ENCODE peak calls at places on chromosomes 1 and 21, in four cellular contexts. G, V, R and C are unnamed samples.

GRCh38 chr1:9759939-9760338 is 63.8 kb downstream of the CLSTN1 start:
- DNase-seq in G (no peak), V (no peak), R (no peak), C (no peak)

GRCh38 chr1:215076312-215076711 is 6.2 kb upstream of the KCNK2 start:
- DNase-seq in G (no peak), V (peak; percentile 34), R (no peak), C (no peak)

GRCh38 chr1:165840419-165840818 is 13.0 kb downstream of the UCK2 start:
- DNase-seq in G (no peak), V (no peak), R (no peak), C (no peak)

GRCh38 chr1:119713039-119713537 is 1.4 kb downstream of the PHGDH start:
- DNase-seq in G (no peak), V (no peak), R (no peak), C (no peak)

GRCh38 chr1:206694551-206695124 is 9.9 kb downstream of the MAPKAPK2 start:
- DNase-seq in G (no peak), V (peak; percentile 61), R (no peak), C (no peak)

GRCh38 chr1:110259770-110260169 is 49.7 kb downstream of the KCNC4 start:
- DNase-seq in G (no peak), V (no peak), R (no peak), C (no peak)

GRCh38 chr1:110783292-110783918 is 89.5 kb upstream of the CD53 start:
- DNase-seq in G (no peak), V (peak; percentile 47), R (no peak), C (peak; percentile 74)

GRCh38 chr1:212622467-212622866 is 13.9 kb downstream of the ATF3 start:
- DNase-seq in G (no peak), V (no peak), R (no peak), C (no peak)

GRCh38 chr1:55015123-55015522 is 16.4 kb downstream of the BSND start:
- DNase-seq in G (no peak), V (no peak), R (no peak), C (no peak)

GRCh38 chr1:226098870-226099832 is 36.6 kb downstream of the H3-3A start:
- DNase-seq in G (no peak), V (no peak), R (no peak), C (no peak)

GRCh38 chr1:37031871-37032270 is 2.4 kb downstream of the GRIK3 start:
- DNase-seq in G (no peak), V (no peak), R (no peak), C (no peak)

GRCh38 chr1:215474940-215475339 is 92.2 kb upstream of the KCTD3 start:
- DNase-seq in G (no peak), V (no peak), R (no peak), C (no peak)

GRCh38 chr1:56068210-56068609 is 511.2 kb downstream of the PLPP3 start:
- DNase-seq in G (no peak), V (no peak), R (no peak), C (no peak)

GRCh38 chr1:162384601-162385279 is 3.2 kb downstream of the C1orf226 start:
- DNase-seq in G (no peak), V (no peak), R (no peak), C (no peak)

GRCh38 chr21:34520769-34521508 is 8.9 kb upstream of the KCNE1 start:
- DNase-seq in G (no peak), V (no peak), R (no peak), C (no peak)

GRCh38 chr1:93658188-93658587 is 23.4 kb downstream of the BCAR3 start:
- DNase-seq in G (no peak), V (no peak), R (no peak), C (no peak)

DNA sequence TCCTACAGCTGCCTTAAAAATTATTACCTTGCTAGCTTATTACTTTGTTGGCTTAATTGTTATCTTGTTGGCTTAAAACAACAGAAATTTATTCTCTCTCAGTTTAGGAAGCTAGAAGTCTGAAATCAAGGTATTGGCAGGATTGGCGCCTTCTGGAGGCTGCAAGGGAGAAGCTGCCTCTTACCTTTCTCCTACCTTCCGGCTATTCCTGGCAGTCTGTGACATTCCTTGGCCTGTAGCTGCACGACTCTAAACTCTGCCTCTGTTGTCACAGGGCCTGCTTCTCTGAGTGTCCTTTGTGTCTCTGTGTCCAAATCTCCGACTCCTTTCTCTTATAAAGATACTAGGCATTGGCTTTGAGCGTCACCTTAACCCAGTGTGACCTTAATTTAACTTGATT is 579.9 kb upstream of the B3GALT2 start:
- DNase-seq in G (peak; percentile 3), V (no peak), R (no peak), C (no peak)
- TF ChIP-seq CBX5 in G (no peak), V (no peak), R (no peak), C (no peak)

DNA sequence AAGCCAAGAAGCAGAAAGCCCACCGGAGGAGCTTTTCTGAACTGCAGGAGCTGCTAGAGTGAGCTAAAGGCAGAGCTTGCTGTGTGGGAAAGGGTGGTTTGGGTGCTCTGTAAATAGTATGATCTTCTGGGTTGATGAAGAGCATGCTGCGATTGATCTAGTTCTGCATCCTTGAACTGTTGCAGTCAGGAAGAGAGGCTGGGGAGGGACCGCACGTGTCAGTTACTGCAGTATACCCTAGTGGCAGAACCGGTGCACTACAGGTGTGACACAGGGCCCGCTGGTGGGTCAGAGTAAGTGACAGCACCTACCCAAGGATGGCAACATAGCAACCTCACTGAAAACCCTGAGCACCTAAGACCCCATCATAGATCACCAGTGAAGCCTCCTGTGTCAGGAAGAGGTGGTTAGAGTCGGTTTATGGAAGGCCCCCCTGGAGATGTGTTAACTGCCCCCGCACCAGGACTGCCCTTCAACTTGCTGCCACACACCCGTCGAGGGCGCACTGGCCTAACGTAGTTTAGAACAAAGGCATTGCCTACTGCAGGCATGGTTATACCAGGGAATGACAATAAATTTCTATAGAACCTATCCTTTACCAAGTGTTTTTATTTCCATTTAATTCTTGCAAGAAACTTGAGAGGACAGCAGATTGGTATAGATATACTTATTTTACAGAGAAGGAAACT is 146.0 kb upstream of the KIAA0040 start:
- DNase-seq in G (peak; percentile 29), V (peak; percentile 3), R (no peak), C (peak; percentile 68)
- TF ChIP-seq CBX5 in G (no peak), V (no peak), R (no peak), C (no peak)

DNA sequence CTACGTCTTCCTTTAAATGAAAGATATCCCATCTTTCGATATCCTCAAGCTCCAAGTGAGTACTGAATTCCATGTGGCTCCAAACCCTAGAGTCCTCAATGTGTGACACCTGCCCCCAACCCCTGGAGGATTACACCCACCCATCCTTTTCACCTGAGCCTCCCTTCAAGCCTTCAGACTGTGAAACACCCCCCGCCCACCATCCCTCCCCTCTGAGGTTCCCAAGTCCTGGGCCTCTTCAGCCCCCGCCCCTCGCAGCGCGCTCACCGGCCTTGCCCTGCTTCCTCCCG is 430 bp downstream of the PYGO2 start:
- DNase-seq in G (no peak), V (peak; percentile 65), R (no peak), C (no peak)
- TF ChIP-seq CBX5 in G (no peak), V (no peak), R (no peak), C (no peak)

GRCh38 chr1:11374748-11375110 is 101.7 kb downstream of the UBIAD1 start:
- DNase-seq in G (no peak), V (no peak), R (no peak), C (no peak)

GRCh38 chr1:11376981-11377583 is 101.9 kb upstream of the DISP3 start:
- DNase-seq in G (no peak), V (no peak), R (no peak), C (no peak)

GRCh38 chr1:11373029-11373964 is 100.3 kb downstream of the UBIAD1 start:
- DNase-seq in G (no peak), V (no peak), R (no peak), C (no peak)

DNA sequence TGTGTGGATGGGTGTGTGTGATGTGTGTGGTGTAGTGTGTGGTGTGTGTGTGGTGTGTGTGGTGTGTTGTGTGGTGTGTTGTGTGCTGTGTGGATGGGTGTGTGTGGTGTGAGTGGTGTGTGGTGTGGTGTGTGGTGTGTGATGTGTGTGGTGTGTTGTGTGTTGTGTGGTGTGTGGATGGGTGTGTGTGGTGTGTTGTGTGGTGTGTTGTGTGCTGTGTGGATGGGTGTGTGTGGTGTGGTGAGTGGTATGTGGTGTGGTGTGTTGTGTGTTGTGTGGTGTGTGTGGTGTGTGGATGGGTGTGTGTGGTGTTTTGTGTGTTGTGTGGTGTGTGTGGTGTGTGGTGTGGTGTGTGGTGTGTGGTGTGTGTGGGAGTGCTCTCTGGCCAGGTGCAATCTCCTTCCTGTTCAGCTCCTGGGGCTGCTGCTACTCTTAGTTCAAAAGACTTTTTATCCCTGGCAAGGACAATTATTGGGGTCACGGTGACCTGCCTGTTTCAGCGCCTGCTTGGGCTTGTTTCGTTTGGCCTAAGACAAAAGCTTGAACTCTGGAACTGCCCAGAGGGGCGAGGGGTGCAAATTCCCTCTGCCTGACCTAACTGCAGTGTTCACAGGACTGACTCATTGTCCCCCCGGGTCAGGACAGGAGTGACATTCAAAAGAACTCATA is 101.2 kb downstream of the UBIAD1 start:
- DNase-seq in G (no peak), V (peak; percentile 11), R (no peak), C (no peak)
- TF ChIP-seq CBX5 in G (no peak), V (no peak), R (no peak), C (no peak)

GRCh38 chr1:11784256-11784992 is 21.3 kb downstream of the MTHFR start:
- DNase-seq in G (no peak), V (no peak), R (no peak), C (no peak)
- TF ChIP-seq CBX5 in G (no peak), V (no peak), R (no peak), C (no peak)

GRCh38 chr1:208885046-208885445 is 640.9 kb upstream of the PLXNA2 start:
- DNase-seq in G (no peak), V (no peak), R (no peak), C (no peak)

GRCh38 chr1:208879025-208879424 is 634.8 kb upstream of the PLXNA2 start:
- DNase-seq in G (no peak), V (no peak), R (no peak), C (no peak)

DNA sequence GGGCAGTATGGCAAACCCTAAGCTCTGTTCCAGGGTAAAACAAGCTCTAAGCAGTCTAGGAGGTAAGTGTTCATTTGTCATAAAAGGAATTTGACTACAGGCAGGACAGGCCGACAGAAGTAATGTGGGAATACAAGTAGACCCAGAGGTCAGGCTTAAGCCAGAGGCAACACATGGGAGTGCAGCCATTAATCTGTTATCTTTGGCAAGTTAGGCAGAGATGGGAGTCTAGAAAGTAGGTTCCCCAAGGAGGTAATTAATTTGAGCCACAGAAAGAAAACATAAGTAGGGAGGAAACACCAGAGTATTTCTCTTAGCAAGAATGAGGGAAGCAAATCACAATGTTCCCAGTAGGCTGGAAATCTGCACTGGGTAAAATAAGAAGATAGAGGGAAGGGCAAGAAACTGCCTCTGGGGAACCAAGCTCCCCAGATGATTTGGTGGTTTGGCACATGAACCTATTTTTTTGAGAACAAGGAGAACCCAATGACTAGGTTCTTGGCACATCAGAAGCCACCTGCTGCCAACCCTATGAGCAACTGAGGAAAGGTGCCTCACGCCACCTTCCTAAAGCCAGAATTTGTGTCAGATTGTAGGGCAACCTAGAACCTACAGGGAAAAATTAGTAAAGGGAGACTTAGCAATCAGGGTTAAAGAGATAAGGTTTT is 636.4 kb upstream of the PLXNA2 start:
- DNase-seq in G (no peak), V (no peak), R (no peak), C (no peak)
- TF ChIP-seq CBX5 in G (no peak), V (no peak), R (no peak), C (no peak)

GRCh38 chr1:174703309-174703708 is 255.5 kb downstream of the GPR52 start:
- DNase-seq in G (no peak), V (no peak), R (no peak), C (no peak)

GRCh38 chr1:174700314-174700713 is 252.6 kb downstream of the GPR52 start:
- DNase-seq in G (no peak), V (no peak), R (no peak), C (no peak)

GRCh38 chr1:174704300-174704699 is 256.5 kb downstream of the GPR52 start:
- DNase-seq in G (no peak), V (no peak), R (no peak), C (no peak)

GRCh38 chr1:174701565-174701964 is 253.8 kb downstream of the GPR52 start:
- DNase-seq in G (no peak), V (no peak), R (no peak), C (no peak)

GRCh38 chr1:174700775-174701174 is 253.0 kb downstream of the GPR52 start:
- DNase-seq in G (no peak), V (no peak), R (no peak), C (no peak)
- TF ChIP-seq CBX5 in G (no peak), V (no peak), R (no peak), C (no peak)